ENCODE peak calls at places on chromosome 4, in nine cellular contexts. S is lower lobe of right lung, P is GM13976, A is choroid plexus epithelial cell, C is bronchial epithelial cell, K is activated B cell treated with CpG ODN at 0.5 μM for 24 hours, J is mammary epithelial cell, U is Caco-2, Z is sigmoid colon. O is an unnamed sample.

GRCh38 chr4:184895012-184895795 is 69.4 kb upstream of the ACSL1 start:
- DNase-seq in S (no peak), U (no peak), A (no peak), P (no peak), J (no peak), Z (no peak), K (no peak), C (no peak), O (no peak)

GRCh38 chr4:8332891-8333331 is 63.4 kb downstream of the HTRA3 start:
- DNase-seq in K (no peak), J (peak), Z (peak), S (peak), A (no peak), P (no peak), U (no peak), C (peak), O (no peak)

GRCh38 chr4:67871867-67872266 is 11.9 kb downstream of the TMPRSS11D start:
- DNase-seq in J (peak), Z (no peak), U (no peak), C (peak), P (peak), S (no peak), A (peak), K (no peak), O (no peak)

GRCh38 chr4:113645771-113646455 is 115.6 kb downstream of the CAMK2D start:
- DNase-seq in S (no peak), U (peak), C (peak), K (no peak), A (peak), Z (no peak), P (no peak), J (peak), O (peak)

GRCh38 chr4:75726577-75726976 is 2.2 kb downstream of the USO1 start:
- DNase-seq in P (no peak), Z (no peak), A (no peak), K (no peak), U (no peak), J (no peak), C (no peak), S (no peak), O (no peak)

GRCh38 chr4:100008048-100008447 is 58.0 kb upstream of the H2AZ1 start:
- DNase-seq in P (no peak), K (no peak), U (no peak), S (no peak), Z (no peak), C (peak), J (peak), A (peak), O (no peak)

GRCh38 chr4:88623097-88623496 is 30.8 kb downstream of the HERC3 start:
- DNase-seq in Z (no peak), K (no peak), J (peak), P (no peak), C (peak), S (no peak), U (no peak), A (peak), O (no peak)

GRCh38 chr4:15749001-15749400 is 29.1 kb upstream of the CD38 start:
- DNase-seq in U (no peak), K (no peak), C (no peak), P (no peak), Z (no peak), S (no peak), A (no peak), J (no peak), O (no peak)

GRCh38 chr4:40687676-40688389 is 58.2 kb upstream of the RBM47 start:
- DNase-seq in Z (no peak), J (no peak), C (no peak), U (no peak), S (no peak), K (no peak), A (peak), P (no peak), O (no peak)

GRCh38 chr4:93617596-93617995 is 211.0 kb upstream of the ATOH1 start:
- DNase-seq in C (peak), P (no peak), S (no peak), U (no peak), J (no peak), K (no peak), Z (no peak), A (no peak), O (no peak)

GRCh38 chr4:136725286-136726081 is 806.8 kb downstream of the PCDH18 start:
- DNase-seq in U (no peak), J (no peak), P (no peak), K (no peak), S (no peak), A (peak), C (no peak), Z (no peak), O (no peak)

GRCh38 chr4:143352720-143353119 is 16.0 kb downstream of the GAB1 start:
- DNase-seq in S (no peak), C (no peak), A (peak), J (no peak), Z (no peak), K (no peak), P (no peak), U (no peak), O (no peak)

GRCh38 chr4:92175250-92175649 is 128.5 kb upstream of the GRID2 start:
- DNase-seq in S (no peak), J (no peak), A (no peak), U (no peak), Z (no peak), K (no peak), C (no peak), P (no peak), O (no peak)

GRCh38 chr4:87108142-87108546 is 112.3 kb downstream of the KLHL8 start:
- DNase-seq in P (no peak), K (no peak), J (peak), Z (peak), A (peak), C (peak), U (no peak), S (no peak), O (peak)

GRCh38 chr4:95835672-95836071 is 4.2 kb upstream of the PDHA2 start:
- DNase-seq in S (no peak), P (no peak), A (peak), J (no peak), Z (no peak), K (no peak), C (peak), U (no peak), O (no peak)

GRCh38 chr4:88528861-88529260 is 5.3 kb upstream of the PYURF start:
- DNase-seq in K (no peak), P (no peak), J (no peak), U (no peak), S (no peak), A (peak), C (no peak), Z (no peak), O (no peak)

GRCh38 chr4:146916479-146917076 is 29.1 kb downstream of the TTC29 start:
- DNase-seq in P (peak), K (no peak), A (peak), U (no peak), S (no peak), J (peak), C (peak), Z (no peak), O (peak)

GRCh38 chr4:53763813-53764597 is 172.7 kb upstream of the LNX1 start:
- DNase-seq in K (no peak), U (no peak), P (no peak), S (no peak), Z (no peak), A (peak), J (peak), C (peak), O (no peak)

GRCh38 chr4:47167391-47167790 is 136.0 kb downstream of the GABRB1 start:
- DNase-seq in K (no peak), S (no peak), A (no peak), P (no peak), Z (no peak), C (no peak), J (no peak), U (no peak), O (no peak)

GRCh38 chr4:1613099-1613495 is 71.0 kb downstream of the FAM53A start:
- DNase-seq in K (no peak), C (no peak), U (no peak), S (no peak), Z (no peak), P (no peak), A (no peak), J (no peak), O (no peak)

GRCh38 chr4:55989716-55990115 is 41.0 kb downstream of the CEP135 start:
- DNase-seq in C (no peak), S (no peak), U (no peak), P (no peak), Z (no peak), K (no peak), J (no peak), A (no peak), O (no peak)

GRCh38 chr4:3475041-3475712 is 12.1 kb downstream of the DOK7 start:
- DNase-seq in J (no peak), C (no peak), P (no peak), K (no peak), Z (no peak), S (peak), U (no peak), A (no peak), O (no peak)

GRCh38 chr4:88063634-88064296 is 56.3 kb downstream of the PKD2 start:
- DNase-seq in K (no peak), P (no peak), U (no peak), Z (no peak), C (peak), S (no peak), A (no peak), J (no peak), O (no peak)

GRCh38 chr4:82739292-82740190 is 59.1 kb downstream of the SCD5 start:
- DNase-seq in U (no peak), A (peak), P (peak), C (peak), K (peak), Z (peak), J (no peak), S (peak), O (peak)

GRCh38 chr4:2333356-2333841 is 71.5 kb upstream of the MXD4 start:
- DNase-seq in A (no peak), J (no peak), Z (no peak), U (no peak), S (peak), C (no peak), K (no peak), P (no peak), O (peak)

GRCh38 chr4:69710580-69710979 is 49.8 kb downstream of the SULT1B1 start:
- DNase-seq in J (no peak), A (no peak), C (no peak), S (no peak), Z (no peak), K (no peak), U (no peak), P (no peak), O (no peak)

GRCh38 chr4:145988628-145989027 is 50.0 kb upstream of the ZNF827 start:
- DNase-seq in P (no peak), K (no peak), C (no peak), J (no peak), S (no peak), Z (no peak), A (no peak), U (no peak), O (no peak)

GRCh38 chr4:114271031-114271430 is 291.6 kb upstream of the ARSJ start:
- DNase-seq in P (no peak), J (no peak), A (no peak), S (no peak), U (no peak), C (peak), Z (no peak), K (no peak), O (no peak)

GRCh38 chr4:56863441-56864129 is 42.1 kb upstream of the SPINK2 start:
- DNase-seq in C (peak), S (no peak), A (no peak), Z (no peak), P (no peak), J (peak), U (no peak), K (no peak), O (no peak)

GRCh38 chr4:52234539-52235174 is 183.6 kb downstream of the SPATA18 start:
- DNase-seq in P (no peak), A (peak), C (peak), K (no peak), S (no peak), U (no peak), Z (no peak), J (peak), O (no peak)

GRCh38 chr4:30837131-30837539 is 117.0 kb downstream of the PCDH7 start:
- DNase-seq in P (no peak), U (peak), S (no peak), K (no peak), C (no peak), A (peak), J (no peak), Z (no peak), O (no peak)

GRCh38 chr4:130071746-130072145 is 975.8 kb downstream of the C4orf33 start:
- DNase-seq in Z (no peak), A (no peak), K (no peak), P (no peak), J (no peak), U (no peak), C (no peak), S (no peak), O (no peak)

GRCh38 chr4:31545330-31545729 is 825.2 kb downstream of the PCDH7 start:
- DNase-seq in Z (no peak), P (no peak), A (no peak), J (no peak), U (no peak), K (no peak), S (no peak), C (peak), O (no peak)

GRCh38 chr4:138341739-138342415 is 99.7 kb upstream of the SLC7A11 start:
- DNase-seq in S (no peak), K (no peak), P (no peak), U (no peak), Z (no peak), C (no peak), A (no peak), J (no peak), O (no peak)

GRCh38 chr4:174631901-174632758 is 109.8 kb upstream of the HPGD start:
- DNase-seq in U (no peak), P (peak), K (no peak), Z (no peak), C (peak), J (peak), S (no peak), A (peak), O (peak)

GRCh38 chr4:173529505-173530325 is at the start of gene HAND2:
- DNase-seq in K (no peak), P (no peak), C (no peak), J (no peak), U (no peak), S (no peak), Z (peak), A (no peak), O (peak)

GRCh38 chr4:185820119-185821028 is 8.4 kb upstream of the SORBS2 start:
- DNase-seq in J (no peak), A (peak), U (no peak), K (no peak), S (no peak), C (no peak), Z (no peak), P (no peak), O (no peak)

GRCh38 chr4:73589261-73589847 is 30.9 kb downstream of the RASSF6 start:
- DNase-seq in S (no peak), U (no peak), P (no peak), C (peak), K (no peak), A (peak), Z (no peak), J (peak), O (no peak)

DNA sequence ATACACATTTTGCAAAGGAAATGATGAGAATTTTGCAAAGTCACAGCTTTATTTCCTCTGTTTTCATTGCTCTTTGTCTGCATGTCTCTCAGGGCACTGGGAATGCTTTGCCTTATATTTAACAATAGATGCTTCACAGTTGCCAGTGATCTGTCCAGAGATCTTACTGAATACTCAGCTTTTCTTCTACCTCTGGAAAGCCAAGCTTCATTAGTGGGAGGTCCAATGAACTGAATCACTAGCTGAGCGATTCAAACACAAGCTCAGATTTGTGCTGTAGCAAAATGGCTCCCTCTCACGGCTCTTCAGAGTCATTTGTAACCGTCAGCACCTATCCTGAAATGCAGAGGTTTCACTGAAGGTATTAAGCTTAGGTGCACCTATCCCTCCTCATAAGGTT is 138.9 kb downstream of the DCLK2 start:
- DNase-seq in A (peak), C (peak), Z (no peak), S (no peak), J (peak), P (no peak), U (no peak), K (no peak), O (no peak)
- TF ChIP-seq CTCF in A (peak), C (peak), Z (no peak), S (no peak), J (peak), P (no peak), U (peak), K (no peak), O (no peak)

GRCh38 chr4:168550071-168550766 is 53.4 kb downstream of the PALLD start:
- DNase-seq in P (no peak), A (peak), C (no peak), Z (no peak), K (no peak), J (no peak), U (no peak), S (no peak), O (no peak)
- TF ChIP-seq CTCF in P (no peak), A (no peak), C (no peak), Z (no peak), K (no peak), J (no peak), U (no peak), S (no peak), O (no peak)

GRCh38 chr4:154084864-154085263 is 296.0 kb upstream of the SFRP2 start:
- DNase-seq in C (peak), U (no peak), J (peak), P (no peak), Z (no peak), K (no peak), S (no peak), A (peak), O (no peak)

GRCh38 chr4:154086247-154086646 is 297.4 kb upstream of the SFRP2 start:
- DNase-seq in Z (no peak), J (peak), K (no peak), U (no peak), P (no peak), A (no peak), C (peak), S (no peak), O (no peak)

GRCh38 chr4:154078504-154079350 is 289.8 kb upstream of the SFRP2 start:
- DNase-seq in P (no peak), C (no peak), K (no peak), Z (no peak), J (no peak), A (no peak), U (no peak), S (no peak), O (no peak)

GRCh38 chr4:154081391-154081790 is 292.5 kb upstream of the SFRP2 start:
- DNase-seq in K (no peak), P (no peak), Z (no peak), U (no peak), S (no peak), A (no peak), J (no peak), C (no peak), O (no peak)

DNA sequence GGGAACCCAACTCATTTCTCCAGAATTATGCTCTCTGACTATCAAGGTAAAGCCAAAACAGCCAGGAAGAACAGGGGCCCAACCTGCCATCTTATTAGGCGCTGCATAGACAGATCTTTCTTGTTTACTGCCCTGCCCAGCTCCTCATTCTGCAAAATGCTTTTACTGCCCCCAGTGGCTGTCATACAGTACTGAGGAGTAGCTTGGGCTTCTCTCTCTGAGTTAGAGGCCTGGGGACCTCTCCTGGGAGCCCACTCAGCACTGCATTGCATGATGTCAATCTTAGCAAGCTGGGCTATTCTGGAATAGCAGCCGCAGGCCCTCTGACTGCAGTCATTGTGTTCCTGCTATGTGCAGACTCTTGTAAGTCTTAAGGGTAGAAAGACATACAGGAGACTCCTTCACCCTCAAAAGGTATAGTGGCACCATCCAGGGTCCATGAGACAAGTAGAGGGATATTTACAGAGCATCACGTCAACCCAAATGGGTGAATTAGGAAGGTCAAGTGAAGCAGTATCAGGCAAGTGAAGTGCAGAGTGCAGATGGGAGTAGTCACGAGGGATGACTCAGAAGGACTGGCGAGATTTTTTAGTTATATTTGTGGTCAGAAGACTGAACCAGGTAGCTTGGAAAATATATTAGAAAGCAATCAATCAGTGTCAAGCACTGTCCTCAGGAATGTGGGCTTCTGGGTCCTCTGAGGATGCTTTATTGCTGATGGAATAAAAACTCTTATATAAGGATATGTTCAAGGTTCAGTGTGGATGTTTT is 294.1 kb upstream of the SFRP2 start:
- DNase-seq in A (peak), S (no peak), U (peak), K (no peak), J (peak), P (no peak), C (peak), Z (no peak), O (peak)
- TF ChIP-seq CTCF in A (peak), S (peak), U (peak), K (no peak), J (peak), P (peak), C (peak), Z (no peak), O (no peak)

GRCh38 chr4:7278071-7278765 is 85.9 kb downstream of the SORCS2 start:
- DNase-seq in Z (no peak), P (no peak), J (no peak), K (no peak), S (no peak), C (no peak), U (no peak), A (no peak), O (no peak)
- TF ChIP-seq CTCF in Z (no peak), P (no peak), J (no peak), K (no peak), S (no peak), C (no peak), U (no peak), A (no peak), O (no peak)

DNA sequence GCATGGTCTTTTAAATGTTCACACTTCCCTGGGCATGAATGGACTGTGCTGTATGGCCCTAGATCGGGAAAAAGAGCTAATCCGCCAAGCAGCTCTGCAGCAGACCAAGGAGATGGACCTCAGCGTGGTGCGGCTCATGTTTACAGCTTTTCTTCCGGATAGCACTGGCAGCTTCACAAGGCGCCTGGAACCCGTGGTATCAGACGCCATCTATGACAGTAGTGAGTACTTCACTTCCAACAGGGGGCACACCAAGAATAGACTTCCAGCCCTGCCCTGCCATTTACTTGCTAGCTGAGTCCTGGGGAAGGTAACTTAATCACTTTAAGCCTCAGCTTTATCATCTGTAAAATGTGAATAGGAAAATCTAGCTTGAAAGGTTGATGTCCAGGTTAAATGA is 77.7 kb downstream of the NFKB1 start:
- DNase-seq in J (no peak), P (no peak), U (no peak), A (peak), C (no peak), S (no peak), K (no peak), Z (no peak), O (no peak)
- TF ChIP-seq CTCF in J (no peak), P (no peak), U (no peak), A (peak), C (no peak), S (no peak), K (no peak), Z (no peak), O (no peak)

O was measured in Calu3.